ENCODE peak calls at places on chromosomes 16 and 17, in six cellular contexts. One of them, this sample, is unnamed.

GRCh38 chr16:69407702-69408323 is 16.6 kb upstream of the CYB5B start:
- DNase-seq in foreskin fibroblast: no peak
- DNase-seq in lower leg skin: no peak
- DNase-seq in PC-3: no peak
- DNase-seq in mammary epithelial cell: no peak
- DNase-seq in Panc1: no peak
- DNase-seq in this sample: no peak

GRCh38 chr17:75370288-75370687 is 35.2 kb downstream of the GRB2 start:
- DNase-seq in foreskin fibroblast: peak
- DNase-seq in lower leg skin: no peak
- DNase-seq in PC-3: no peak
- DNase-seq in mammary epithelial cell: peak
- DNase-seq in Panc1: no peak
- DNase-seq in this sample: no peak

GRCh38 chr17:75771334-75772281 is 6.6 kb upstream of the GALK1 start:
- DNase-seq in foreskin fibroblast: peak
- DNase-seq in lower leg skin: peak
- DNase-seq in PC-3: peak
- DNase-seq in mammary epithelial cell: no peak
- DNase-seq in Panc1: no peak
- DNase-seq in this sample: no peak

GRCh38 chr16:80231888-80232287 is 308.9 kb upstream of the DYNLRB2 start:
- DNase-seq in foreskin fibroblast: peak
- DNase-seq in lower leg skin: no peak
- DNase-seq in PC-3: no peak
- DNase-seq in mammary epithelial cell: peak
- DNase-seq in Panc1: no peak
- DNase-seq in this sample: no peak

GRCh38 chr17:66661411-66661843 is 173.5 kb upstream of the CACNG5 start:
- DNase-seq in foreskin fibroblast: no peak
- DNase-seq in lower leg skin: no peak
- DNase-seq in PC-3: peak
- DNase-seq in mammary epithelial cell: peak
- DNase-seq in Panc1: peak
- DNase-seq in this sample: no peak

GRCh38 chr17:77160032-77160876 is 19.5 kb downstream of the SEC14L1 start:
- DNase-seq in foreskin fibroblast: peak
- DNase-seq in lower leg skin: no peak
- DNase-seq in PC-3: no peak
- DNase-seq in mammary epithelial cell: no peak
- DNase-seq in Panc1: no peak
- DNase-seq in this sample: no peak

GRCh38 chr16:49921791-49922456 is 66.0 kb upstream of the ZNF423 start:
- DNase-seq in foreskin fibroblast: peak
- DNase-seq in lower leg skin: peak
- DNase-seq in PC-3: peak
- DNase-seq in mammary epithelial cell: peak
- DNase-seq in Panc1: peak
- DNase-seq in this sample: peak

GRCh38 chr17:6286239-6286638 is 148.7 kb downstream of the AIPL1 start:
- DNase-seq in foreskin fibroblast: no peak
- DNase-seq in lower leg skin: no peak
- DNase-seq in PC-3: peak
- DNase-seq in mammary epithelial cell: peak
- DNase-seq in Panc1: no peak
- DNase-seq in this sample: peak

GRCh38 chr16:49682577-49683165 is 173.2 kb downstream of the ZNF423 start:
- DNase-seq in foreskin fibroblast: no peak
- DNase-seq in lower leg skin: no peak
- DNase-seq in PC-3: no peak
- DNase-seq in mammary epithelial cell: no peak
- DNase-seq in Panc1: no peak
- DNase-seq in this sample: no peak

DNA sequence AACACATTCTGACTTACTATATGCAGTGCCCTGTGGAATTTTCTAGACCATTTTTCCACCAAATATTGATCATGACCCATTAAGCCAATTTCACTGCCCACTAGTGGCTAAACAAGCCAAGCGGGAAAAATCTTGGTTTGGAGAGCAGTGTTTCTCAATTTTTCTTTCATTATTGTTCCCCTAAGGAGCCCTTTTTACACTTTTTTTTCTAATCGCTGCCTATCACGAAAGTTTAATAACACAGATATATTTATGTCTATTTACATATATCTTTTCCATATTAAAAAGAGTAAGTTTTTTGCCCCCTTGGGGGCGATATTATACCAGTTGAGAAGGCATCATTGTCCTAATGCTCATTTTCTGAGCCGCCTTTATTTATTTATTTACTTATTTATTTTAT is 10.8 kb upstream of the TLCD3B start:
- DNase-seq in foreskin fibroblast: peak
- DNase-seq in lower leg skin: no peak
- DNase-seq in PC-3: peak
- DNase-seq in mammary epithelial cell: no peak
- DNase-seq in Panc1: no peak
- DNase-seq in this sample: peak
- TF ChIP-seq CTCF in foreskin fibroblast: peak
- TF ChIP-seq CTCF in lower leg skin: no peak
- TF ChIP-seq CTCF in PC-3: peak
- TF ChIP-seq CTCF in mammary epithelial cell: peak
- TF ChIP-seq CTCF in Panc1: no peak
- TF ChIP-seq CTCF in this sample: no peak

GRCh38 chr17:57108656-57109392 is 23.8 kb downstream of the AKAP1 start:
- DNase-seq in foreskin fibroblast: no peak
- DNase-seq in lower leg skin: no peak
- DNase-seq in PC-3: no peak
- DNase-seq in mammary epithelial cell: no peak
- DNase-seq in Panc1: no peak
- DNase-seq in this sample: no peak

GRCh38 chr17:57107498-57108101 is 22.6 kb downstream of the AKAP1 start:
- DNase-seq in foreskin fibroblast: peak
- DNase-seq in lower leg skin: no peak
- DNase-seq in PC-3: peak
- DNase-seq in mammary epithelial cell: peak
- DNase-seq in Panc1: peak
- DNase-seq in this sample: no peak

GRCh38 chr17:57104461-57105175 is 19.6 kb downstream of the AKAP1 start:
- DNase-seq in foreskin fibroblast: peak
- DNase-seq in lower leg skin: no peak
- DNase-seq in PC-3: peak
- DNase-seq in mammary epithelial cell: peak
- DNase-seq in Panc1: no peak
- DNase-seq in this sample: no peak

GRCh38 chr17:57106836-57107497 is 21.9 kb downstream of the AKAP1 start:
- DNase-seq in foreskin fibroblast: no peak
- DNase-seq in lower leg skin: no peak
- DNase-seq in PC-3: no peak
- DNase-seq in mammary epithelial cell: no peak
- DNase-seq in Panc1: no peak
- DNase-seq in this sample: no peak

DNA sequence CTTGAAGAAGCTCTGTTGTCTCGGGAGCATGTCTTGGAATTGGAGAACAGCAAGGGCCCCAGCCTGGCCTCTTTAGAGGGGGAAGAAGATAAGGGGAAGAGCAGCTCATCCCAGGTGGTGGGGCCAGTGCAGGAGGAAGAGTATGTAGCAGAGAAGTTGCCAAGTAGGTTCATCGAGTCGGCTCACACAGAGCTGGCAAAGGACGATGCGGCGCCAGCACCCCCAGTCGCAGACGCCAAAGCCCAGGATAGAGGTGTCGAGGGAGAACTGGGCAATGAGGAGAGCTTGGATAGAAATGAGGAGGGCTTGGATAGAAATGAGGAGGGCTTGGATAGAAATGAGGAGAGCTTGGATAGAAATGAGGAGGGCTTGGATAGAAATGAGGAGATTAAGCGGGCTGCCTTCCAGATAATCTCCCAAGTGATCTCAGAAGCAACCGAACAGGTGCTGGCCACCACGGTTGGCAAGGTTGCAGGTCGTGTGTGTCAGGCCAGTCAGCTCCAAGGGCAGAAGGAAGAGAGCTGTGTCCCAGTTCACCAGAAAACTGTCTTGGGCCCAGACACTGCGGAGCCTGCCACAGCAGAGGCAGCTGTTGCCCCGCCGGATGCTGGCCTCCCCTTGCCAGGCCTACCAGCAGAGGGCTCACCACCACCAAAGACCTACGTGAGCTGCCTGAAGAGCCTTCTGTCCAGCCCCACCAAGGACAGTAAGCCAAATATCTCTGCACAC is 21.2 kb downstream of the AKAP1 start:
- DNase-seq in foreskin fibroblast: no peak
- DNase-seq in lower leg skin: no peak
- DNase-seq in PC-3: peak
- DNase-seq in mammary epithelial cell: no peak
- DNase-seq in Panc1: no peak
- DNase-seq in this sample: peak
- TF ChIP-seq CTCF in foreskin fibroblast: no peak
- TF ChIP-seq CTCF in lower leg skin: no peak
- TF ChIP-seq CTCF in PC-3: peak
- TF ChIP-seq CTCF in mammary epithelial cell: no peak
- TF ChIP-seq CTCF in Panc1: peak
- TF ChIP-seq CTCF in this sample: peak

GRCh38 chr17:39012725-39013124 is 45.5 kb upstream of the FBXO47 start:
- DNase-seq in foreskin fibroblast: no peak
- DNase-seq in lower leg skin: peak
- DNase-seq in PC-3: no peak
- DNase-seq in mammary epithelial cell: no peak
- DNase-seq in Panc1: no peak
- DNase-seq in this sample: no peak

GRCh38 chr17:39009471-39010085 is 42.4 kb upstream of the FBXO47 start:
- DNase-seq in foreskin fibroblast: no peak
- DNase-seq in lower leg skin: no peak
- DNase-seq in PC-3: no peak
- DNase-seq in mammary epithelial cell: no peak
- DNase-seq in Panc1: no peak
- DNase-seq in this sample: no peak

GRCh38 chr17:39014795-39015545 is 47.8 kb upstream of the FBXO47 start:
- DNase-seq in foreskin fibroblast: no peak
- DNase-seq in lower leg skin: peak
- DNase-seq in PC-3: no peak
- DNase-seq in mammary epithelial cell: no peak
- DNase-seq in Panc1: no peak
- DNase-seq in this sample: no peak

GRCh38 chr17:39014044-39014794 is 47.0 kb upstream of the FBXO47 start:
- DNase-seq in foreskin fibroblast: peak
- DNase-seq in lower leg skin: peak
- DNase-seq in PC-3: peak
- DNase-seq in mammary epithelial cell: peak
- DNase-seq in Panc1: no peak
- DNase-seq in this sample: no peak

DNA sequence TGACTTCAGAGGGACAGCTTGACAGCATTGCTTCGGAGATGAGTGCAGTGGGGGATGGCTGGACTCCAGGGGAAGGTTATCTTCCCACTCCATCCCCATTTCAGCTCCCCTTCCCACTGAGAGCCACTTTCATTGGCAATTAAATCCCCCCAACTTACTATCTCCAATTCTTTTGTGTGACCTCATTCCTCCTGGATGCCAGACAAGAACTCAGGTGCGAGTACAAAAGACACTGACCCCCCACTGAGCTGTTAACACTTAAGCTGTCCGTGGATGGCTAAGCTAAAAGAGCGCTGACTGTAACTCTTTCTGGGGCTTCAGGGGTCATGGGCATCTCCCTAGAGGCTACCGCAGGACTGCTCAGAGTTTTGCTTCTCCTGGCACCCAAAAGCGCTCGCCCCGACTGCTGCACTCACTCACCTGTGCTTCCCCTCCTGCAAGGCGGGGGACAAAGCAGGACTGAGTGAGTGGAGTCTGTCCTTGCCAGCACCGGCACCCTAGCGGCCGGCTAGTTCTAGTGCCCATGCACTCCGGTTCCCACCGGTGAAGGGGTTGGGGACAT is 44.8 kb upstream of the FBXO47 start:
- DNase-seq in foreskin fibroblast: no peak
- DNase-seq in lower leg skin: peak
- DNase-seq in PC-3: no peak
- DNase-seq in mammary epithelial cell: no peak
- DNase-seq in Panc1: no peak
- DNase-seq in this sample: peak
- TF ChIP-seq CTCF in foreskin fibroblast: no peak
- TF ChIP-seq CTCF in lower leg skin: no peak
- TF ChIP-seq CTCF in PC-3: no peak
- TF ChIP-seq CTCF in mammary epithelial cell: no peak
- TF ChIP-seq CTCF in Panc1: no peak
- TF ChIP-seq CTCF in this sample: peak

DNA sequence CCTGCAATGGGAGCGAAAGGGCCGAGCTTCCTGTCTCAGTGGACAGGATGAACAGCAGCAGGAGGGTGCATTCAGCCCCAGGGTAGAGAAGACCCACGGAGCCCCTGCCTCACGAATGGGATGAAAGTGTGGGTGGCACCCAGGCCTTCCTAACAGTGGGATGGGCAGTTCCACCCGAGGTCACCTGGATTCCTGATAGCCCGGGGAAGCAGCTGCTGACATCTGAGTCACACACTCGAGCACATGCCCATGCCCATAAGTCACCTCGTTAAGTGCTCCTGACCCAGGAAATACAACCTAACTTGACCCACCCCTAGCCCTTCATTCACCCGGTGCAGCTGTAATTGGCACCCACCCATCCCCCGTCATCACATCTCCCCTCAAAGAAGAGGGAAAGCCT is 85.4 kb upstream of the FOXF1 start:
- DNase-seq in foreskin fibroblast: peak
- DNase-seq in lower leg skin: no peak
- DNase-seq in PC-3: no peak
- DNase-seq in mammary epithelial cell: no peak
- DNase-seq in Panc1: no peak
- DNase-seq in this sample: no peak
- TF ChIP-seq CTCF in foreskin fibroblast: no peak
- TF ChIP-seq CTCF in lower leg skin: no peak
- TF ChIP-seq CTCF in PC-3: no peak
- TF ChIP-seq CTCF in mammary epithelial cell: no peak
- TF ChIP-seq CTCF in Panc1: no peak
- TF ChIP-seq CTCF in this sample: no peak

GRCh38 chr17:49194297-49194607 is 16.1 kb downstream of the GNGT2 start:
- DNase-seq in foreskin fibroblast: no peak
- DNase-seq in lower leg skin: no peak
- DNase-seq in PC-3: no peak
- DNase-seq in mammary epithelial cell: no peak
- DNase-seq in Panc1: no peak
- DNase-seq in this sample: no peak

GRCh38 chr17:49193513-49194296 is 16.7 kb downstream of the GNGT2 start:
- DNase-seq in foreskin fibroblast: peak
- DNase-seq in lower leg skin: peak
- DNase-seq in PC-3: peak
- DNase-seq in mammary epithelial cell: peak
- DNase-seq in Panc1: peak
- DNase-seq in this sample: peak

GRCh38 chr17:49191407-49191916 is 18.9 kb downstream of the GNGT2 start:
- DNase-seq in foreskin fibroblast: no peak
- DNase-seq in lower leg skin: no peak
- DNase-seq in PC-3: no peak
- DNase-seq in mammary epithelial cell: no peak
- DNase-seq in Panc1: no peak
- DNase-seq in this sample: no peak

GRCh38 chr17:49190932-49191331 is 19.4 kb downstream of the GNGT2 start:
- DNase-seq in foreskin fibroblast: no peak
- DNase-seq in lower leg skin: no peak
- DNase-seq in PC-3: no peak
- DNase-seq in mammary epithelial cell: no peak
- DNase-seq in Panc1: no peak
- DNase-seq in this sample: no peak

GRCh38 chr17:49191917-49192741 is 18.2 kb downstream of the GNGT2 start:
- DNase-seq in foreskin fibroblast: peak
- DNase-seq in lower leg skin: peak
- DNase-seq in PC-3: peak
- DNase-seq in mammary epithelial cell: peak
- DNase-seq in Panc1: peak
- DNase-seq in this sample: peak
- TF ChIP-seq CTCF in foreskin fibroblast: peak
- TF ChIP-seq CTCF in lower leg skin: no peak
- TF ChIP-seq CTCF in PC-3: peak
- TF ChIP-seq CTCF in mammary epithelial cell: no peak
- TF ChIP-seq CTCF in Panc1: no peak
- TF ChIP-seq CTCF in this sample: peak